ENCODE peak calls at places on chromosomes 4 and X, in four cellular contexts. B is K562, U is GM12878, E is HepG2. P is an unnamed sample.

GRCh38 chrX:28920141-28920540 is 332.9 kb downstream of the IL1RAPL1 start:
- DNase-seq in B (no peak), U (no peak), E (no peak), P (no peak)

GRCh38 chr4:150244600-150244999 is 166.4 kb downstream of the DCLK2 start:
- DNase-seq in B (no peak), U (no peak), E (no peak), P (peak)

GRCh38 chr4:141036786-141037185 is 96.5 kb downstream of the RNF150 start:
- DNase-seq in B (no peak), U (no peak), E (no peak), P (no peak)

GRCh38 chr4:121164291-121164690 is at the start of gene TNIP3:
- DNase-seq in B (no peak), U (no peak), E (no peak), P (no peak)

GRCh38 chr4:157514711-157515110 is 294.2 kb downstream of the GRIA2 start:
- DNase-seq in B (no peak), U (no peak), E (peak), P (peak)

GRCh38 chr4:34039766-34040165 is 2204.5 kb downstream of the ARAP2 start:
- DNase-seq in B (no peak), U (no peak), E (peak), P (no peak)

GRCh38 chr4:26459054-26459755 is 31.1 kb downstream of the CCKAR start:
- DNase-seq in B (peak), U (peak), E (peak), P (peak)

GRCh38 chr4:13097971-13098370 is 386.2 kb downstream of the RAB28 start:
- DNase-seq in B (no peak), U (no peak), E (no peak), P (no peak)

GRCh38 chrX:103248553-103248952 is 6.4 kb downstream of the TCEAL8 start:
- DNase-seq in B (peak), U (no peak), E (no peak), P (peak)

GRCh38 chr4:117773067-117773946 is 261.0 kb upstream of the NDST3 start:
- DNase-seq in B (no peak), U (no peak), E (no peak), P (no peak)

GRCh38 chr4:118953276-118953675 is 64.6 kb downstream of the SYNPO2 start:
- DNase-seq in B (no peak), U (no peak), E (no peak), P (no peak)

GRCh38 chr4:114941522-114941921 is 171.9 kb downstream of the NDST4 start:
- DNase-seq in B (no peak), U (no peak), E (no peak), P (peak)

GRCh38 chr4:185096032-185096653 is 46.9 kb upstream of the SLC25A4 start:
- DNase-seq in B (no peak), U (no peak), E (peak), P (peak)

GRCh38 chr4:169024762-169025161 is 14.7 kb upstream of the CBR4 start:
- DNase-seq in B (no peak), U (no peak), E (no peak), P (peak)

GRCh38 chr4:40199999-40200880 is 3.4 kb downstream of the RHOH start:
- DNase-seq in B (no peak), U (peak), E (no peak), P (no peak)

GRCh38 chrX:153668423-153669173 is 5.0 kb downstream of the PNCK start:
- DNase-seq in B (no peak), U (no peak), E (no peak), P (peak)

GRCh38 chr4:155679343-155679742 is 12.7 kb downstream of the GUCY1A1 start:
- DNase-seq in B (no peak), U (no peak), E (no peak), P (no peak)

GRCh38 chr4:82429728-82430192 is 502 bp downstream of the HNRNPDL start:
- DNase-seq in B (peak), U (no peak), E (no peak), P (peak)

GRCh38 chr4:119559044-119559647 is 69.5 kb downstream of the PDE5A start:
- DNase-seq in B (peak), U (no peak), E (peak), P (peak)

GRCh38 chrX:119757646-119757978 is 776 bp upstream of the SOWAHD start:
- DNase-seq in B (no peak), U (no peak), E (no peak), P (peak)

GRCh38 chr4:18110099-18110498 is 88.5 kb upstream of the LCORL start:
- DNase-seq in B (no peak), U (no peak), E (peak), P (no peak)

GRCh38 chr4:5572114-5572513 is 136.2 kb downstream of the EVC2 start:
- DNase-seq in B (no peak), U (no peak), E (no peak), P (no peak)

GRCh38 chr4:177047070-177047850 is 254.5 kb upstream of the VEGFC start:
- DNase-seq in B (peak), U (no peak), E (peak), P (peak)

GRCh38 chr4:43277003-43277402 is 384.5 kb downstream of the GRXCR1 start:
- DNase-seq in B (no peak), U (no peak), E (no peak), P (no peak)

GRCh38 chr4:183333983-183334382 is 11.8 kb upstream of the CLDN24 start:
- DNase-seq in B (no peak), U (no peak), E (peak), P (no peak)

GRCh38 chr4:98688416-98689290 is 30.2 kb upstream of the TSPAN5 start:
- DNase-seq in B (peak), U (no peak), E (peak), P (no peak)

GRCh38 chr4:175671491-175671934 is 140.6 kb downstream of the GPM6A start:
- DNase-seq in B (no peak), U (no peak), E (no peak), P (peak)

GRCh38 chr4:176538217-176538925 is 218.6 kb downstream of the SPCS3 start:
- DNase-seq in B (no peak), U (no peak), E (no peak), P (no peak)

GRCh38 chrX:47232803-47233332 is at the start of gene USP11:
- DNase-seq in B (peak), U (no peak), E (peak), P (peak)

GRCh38 chr4:123182289-123182688 is 214.3 kb upstream of the SPRY1 start:
- DNase-seq in B (no peak), U (no peak), E (no peak), P (no peak)

GRCh38 chr4:102827674-102828496 is 534 bp upstream of the UBE2D3 start:
- DNase-seq in B (peak), U (peak), E (peak), P (peak)

GRCh38 chr4:73208376-73208775 is 50.2 kb downstream of the ANKRD17 start:
- DNase-seq in B (no peak), U (no peak), E (no peak), P (no peak)

GRCh38 chrX:126489141-126489540 is 63.5 kb downstream of the DCAF12L1 start:
- DNase-seq in B (no peak), U (no peak), E (no peak), P (no peak)

GRCh38 chrX:40299502-40300118 is 201.9 kb upstream of the BCOR start:
- DNase-seq in B (no peak), U (no peak), E (no peak), P (no peak)

GRCh38 chr4:127669691-127670090 is 36.9 kb downstream of the INTU start:
- DNase-seq in B (no peak), U (no peak), E (no peak), P (no peak)

GRCh38 chr4:140309124-140309870 is 64.1 kb upstream of the SCOC start:
- DNase-seq in B (no peak), U (no peak), E (no peak), P (peak)

GRCh38 chrX:71106427-71106826 is at the start of gene CXorf65:
- DNase-seq in B (peak), U (no peak), E (no peak), P (no peak)

GRCh38 chr4:108172231-108172779 is 3.6 kb upstream of the LEF1 start:
- DNase-seq in B (no peak), U (no peak), E (no peak), P (peak)

GRCh38 chr4:108168672-108169562 is at the start of gene LEF1:
- DNase-seq in B (peak), U (no peak), E (no peak), P (peak)

GRCh38 chr4:108169639-108170038 is 907 bp upstream of the LEF1 start:
- DNase-seq in B (no peak), U (no peak), E (no peak), P (no peak)

GRCh38 chr4:108171541-108172230 is 3.0 kb upstream of the LEF1 start:
- DNase-seq in B (no peak), U (no peak), E (no peak), P (peak)

GRCh38 chr4:108170729-108171540 is 2.2 kb upstream of the LEF1 start:
- DNase-seq in B (peak), U (no peak), E (no peak), P (peak)
- TF ChIP-seq EZH2 in B (no peak), U (peak), E (no peak), P (no peak)

GRCh38 chrX:124023838-124024238 is 62.3 kb downstream of the STAG2 start:
- DNase-seq in B (no peak), U (no peak), E (no peak), P (no peak)

GRCh38 chrX:124026529-124026928 is 65.0 kb downstream of the STAG2 start:
- DNase-seq in B (no peak), U (no peak), E (no peak), P (no peak)

GRCh38 chrX:124030520-124030919 is 69.0 kb downstream of the STAG2 start:
- DNase-seq in B (no peak), U (peak), E (no peak), P (no peak)

GRCh38 chrX:124033821-124034220 is 72.3 kb downstream of the STAG2 start:
- DNase-seq in B (no peak), U (no peak), E (no peak), P (no peak)

GRCh38 chrX:124028177-124028576 is 66.7 kb downstream of the STAG2 start:
- DNase-seq in B (no peak), U (no peak), E (no peak), P (no peak)
- TF ChIP-seq JUNB in B (no peak), U (no peak), E (no peak), P (no peak)

DNA sequence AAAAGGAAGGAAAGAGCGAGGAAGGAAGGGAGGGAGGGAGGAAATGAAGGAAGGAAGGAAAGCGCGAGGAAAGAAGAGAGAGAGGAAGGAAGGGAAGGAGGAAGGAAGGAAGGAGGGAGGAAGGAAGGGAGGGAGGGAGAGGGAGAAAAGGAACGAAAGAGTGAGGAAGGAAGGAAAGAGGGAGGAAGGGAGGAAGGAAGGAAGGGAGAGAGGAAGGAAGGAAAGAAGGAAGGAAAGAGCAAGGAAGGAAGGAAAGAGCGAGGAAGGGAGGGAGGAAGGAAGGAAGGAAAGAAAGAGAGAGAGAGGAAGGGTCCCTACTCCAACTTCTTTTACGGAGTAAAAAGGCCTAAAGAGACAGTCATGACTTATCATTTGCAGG is 17.5 kb downstream of the TRIM2 start:
- DNase-seq in B (no peak), U (no peak), E (no peak), P (no peak)
- H2AFZ ChIP-seq in B (no peak), U (no peak), E (no peak), P (no peak)

GRCh38 chr4:186725422-186726149 is 1.9 kb upstream of the FAT1 start:
- DNase-seq in B (peak), U (no peak), E (peak), P (peak)

GRCh38 chr4:186726150-186726439 is 2.4 kb upstream of the FAT1 start:
- DNase-seq in B (no peak), U (no peak), E (no peak), P (no peak)

GRCh38 chr4:186723207-186724047 is at the start of gene FAT1:
- DNase-seq in B (peak), U (no peak), E (peak), P (peak)

GRCh38 chr4:186724048-186724860 is 598 bp upstream of the FAT1 start:
- DNase-seq in B (peak), U (no peak), E (no peak), P (peak)

GRCh38 chr4:186724861-186725419 is 1.3 kb upstream of the FAT1 start:
- DNase-seq in B (no peak), U (no peak), E (no peak), P (no peak)
- TF ChIP-seq EZH2 in B (no peak), U (no peak), E (no peak), P (no peak)

GRCh38 chr4:3484057-3484973 is 21.2 kb downstream of the DOK7 start:
- DNase-seq in B (no peak), U (no peak), E (peak), P (no peak)
- TF ChIP-seq JUNB in B (no peak), U (no peak), E (no peak), P (no peak)

DNA sequence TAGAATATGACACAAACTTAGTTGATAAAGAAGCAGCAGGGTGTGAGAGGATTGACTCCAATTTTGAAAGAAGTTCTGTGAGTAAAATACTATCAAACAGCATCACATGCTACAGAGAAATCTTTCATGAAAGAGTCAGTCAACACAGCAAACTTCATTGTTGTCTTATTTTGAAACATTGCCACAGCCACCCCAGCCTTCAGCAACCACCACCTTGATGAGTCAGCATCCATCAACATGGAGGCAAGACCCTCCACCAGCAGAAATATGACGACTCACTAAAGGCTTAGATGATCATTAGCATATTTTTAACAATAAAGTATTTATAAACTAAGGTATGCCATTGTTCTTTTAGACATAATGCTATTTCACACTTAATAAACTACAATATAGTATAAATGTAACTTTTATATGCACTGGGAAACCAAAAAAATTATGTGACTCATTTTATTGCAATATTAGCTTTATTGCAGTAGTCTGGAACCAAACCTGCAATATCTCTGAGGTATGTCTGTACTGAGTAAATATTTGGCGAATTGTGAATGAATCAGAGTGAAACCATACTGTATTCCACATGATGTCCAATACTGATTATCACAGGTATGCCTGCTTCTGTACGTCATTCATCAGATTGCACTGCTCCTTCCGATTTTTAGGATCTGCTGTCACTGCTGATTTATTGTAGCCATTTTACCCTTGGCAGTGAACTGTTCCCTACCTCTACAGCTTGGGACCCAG is 11.6 kb downstream of the FRMPD4 start:
- DNase-seq in B (no peak), U (no peak), E (no peak), P (no peak)
- H2AFZ ChIP-seq in B (no peak), U (no peak), E (no peak), P (no peak)

GRCh38 chrX:68420559-68420958 is 12.7 kb downstream of the OPHN1 start:
- DNase-seq in B (no peak), U (no peak), E (no peak), P (no peak)

GRCh38 chrX:68416592-68416991 is 16.7 kb downstream of the OPHN1 start:
- DNase-seq in B (no peak), U (no peak), E (no peak), P (no peak)

GRCh38 chrX:68415289-68415688 is 18.0 kb downstream of the OPHN1 start:
- DNase-seq in B (no peak), U (no peak), E (no peak), P (no peak)

GRCh38 chrX:68419934-68420333 is 13.4 kb downstream of the OPHN1 start:
- DNase-seq in B (no peak), U (no peak), E (no peak), P (no peak)

GRCh38 chrX:68417651-68418050 is 15.6 kb downstream of the OPHN1 start:
- DNase-seq in B (no peak), U (no peak), E (no peak), P (no peak)
- TF ChIP-seq EZH2 in B (no peak), U (no peak), E (no peak), P (no peak)

DNA sequence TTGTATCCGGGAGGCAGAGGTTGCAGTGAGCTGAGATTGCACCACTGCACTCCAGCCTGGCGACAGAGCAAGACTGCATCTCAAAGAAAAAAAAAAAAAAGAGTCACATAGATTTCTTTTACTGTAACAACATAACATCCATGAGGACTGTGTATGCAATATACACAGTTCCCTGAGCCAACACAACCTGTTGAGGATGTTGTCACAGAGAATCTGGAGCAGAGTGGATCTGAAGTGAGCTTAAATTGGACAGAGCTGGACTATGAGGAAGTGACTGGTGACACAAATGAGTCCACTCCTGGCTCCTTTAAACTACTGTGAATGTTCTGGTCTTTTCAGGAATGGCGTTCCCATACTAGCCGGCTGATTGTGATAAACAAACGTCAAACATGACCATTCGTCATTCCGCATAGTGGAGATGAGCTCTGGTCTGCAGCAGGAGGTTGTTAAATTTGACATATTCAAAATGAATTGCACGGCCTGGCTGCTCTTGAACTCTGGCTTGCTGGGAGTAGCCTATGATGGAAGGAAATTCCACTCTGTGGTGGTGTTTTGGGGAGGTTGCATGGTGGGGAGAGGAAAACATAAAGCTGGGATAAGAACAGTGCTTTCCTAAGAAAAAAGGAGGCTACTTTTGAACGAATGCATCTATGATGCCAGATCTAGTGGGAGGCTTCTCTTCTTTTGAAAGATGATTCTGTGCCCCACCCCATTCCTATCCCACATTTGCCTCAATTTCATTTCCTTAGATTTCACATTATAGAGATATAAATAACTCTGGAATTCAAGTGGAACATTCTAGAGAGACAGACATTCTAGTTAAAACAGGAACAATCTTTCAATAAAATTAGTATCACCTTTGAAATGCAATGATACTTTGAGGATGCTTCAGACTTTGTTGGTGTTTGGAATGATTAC is 149.5 kb downstream of the SHROOM3 start:
- DNase-seq in B (no peak), U (no peak), E (no peak), P (no peak)
- TF ChIP-seq JUNB in B (no peak), U (no peak), E (no peak), P (no peak)